ENCODE peak calls at places on chromosomes 6 and 20, in nine cellular contexts. D is anterior cingulate cortex, P is H7, U is OCI-M1, K is neural progenitor cell, T is amniotic epithelial cell, F is EH, I is lower lobe of right lung, X is HTR-8/SVneo. V is an unnamed sample.

GRCh38 chr6:142907544-142907943 is 37.4 kb downstream of the HIVEP2 start:
- DNase-seq in D (no peak), P (no peak), U (no peak), K (no peak), T (no peak), F (no peak), I (no peak), X (no peak), V (no peak)

GRCh38 chr6:121678245-121678644 is 242.8 kb downstream of the GJA1 start:
- DNase-seq in D (no peak), P (no peak), U (no peak), K (no peak), T (no peak), F (no peak), I (no peak), X (no peak), V (no peak)

GRCh38 chr6:15256538-15257222 is 10.8 kb downstream of the JARID2 start:
- DNase-seq in D (no peak), P (no peak), U (no peak), K (no peak), T (no peak), F (peak), I (no peak), X (no peak), V (no peak)

GRCh38 chr6:26183581-26184408 is 96.6 kb downstream of the HFE start:
- DNase-seq in D (peak), P (peak), U (no peak), K (peak), T (peak), F (peak), I (peak), X (no peak), V (peak)

GRCh38 chr6:147156799-147157382 is 47.3 kb upstream of the STXBP5 start:
- DNase-seq in D (no peak), P (no peak), U (peak), K (no peak), T (peak), F (peak), I (no peak), X (no peak), V (no peak)

GRCh38 chr6:169864148-169865030 is 113.0 kb downstream of the ERMARD start:
- DNase-seq in D (no peak), P (no peak), U (no peak), K (no peak), T (no peak), F (no peak), I (no peak), X (no peak), V (no peak)

GRCh38 chr20:53962388-53962787 is 108.0 kb downstream of the BCAS1 start:
- DNase-seq in D (no peak), P (no peak), U (no peak), K (no peak), T (no peak), F (no peak), I (no peak), X (no peak), V (no peak)

GRCh38 chr20:17902531-17903083 is 66.0 kb downstream of the SNX5 start:
- DNase-seq in D (no peak), P (no peak), U (no peak), K (no peak), T (no peak), F (no peak), I (no peak), X (no peak), V (no peak)

GRCh38 chr6:14354919-14355572 is 237.5 kb downstream of the CD83 start:
- DNase-seq in D (no peak), P (no peak), U (peak), K (no peak), T (no peak), F (peak), I (peak), X (no peak), V (peak)

GRCh38 chr20:41276317-41276751 is 41.2 kb downstream of the ZHX3 start:
- DNase-seq in D (no peak), P (no peak), U (no peak), K (peak), T (no peak), F (peak), I (no peak), X (no peak), V (no peak)

GRCh38 chr6:125155344-125155743 is 1.8 kb downstream of the TPD52L1 start:
- DNase-seq in D (no peak), P (no peak), U (no peak), K (no peak), T (no peak), F (peak), I (no peak), X (no peak), V (no peak)

GRCh38 chr6:74410630-74411029 is 714.6 kb downstream of the CD109 start:
- DNase-seq in D (no peak), P (no peak), U (no peak), K (no peak), T (no peak), F (peak), I (no peak), X (no peak), V (no peak)

GRCh38 chr20:58103517-58103904 is 124.9 kb downstream of the ANKRD60 start:
- DNase-seq in D (no peak), P (no peak), U (no peak), K (no peak), T (no peak), F (no peak), I (no peak), X (no peak), V (no peak)

GRCh38 chr6:2476376-2476775 is 231.0 kb upstream of the GMDS start:
- DNase-seq in D (no peak), P (no peak), U (no peak), K (no peak), T (no peak), F (peak), I (no peak), X (no peak), V (no peak)

GRCh38 chr20:21706345-21707195 is 1.1 kb downstream of the PAX1 start:
- DNase-seq in D (no peak), P (peak), U (no peak), K (peak), T (no peak), F (no peak), I (no peak), X (no peak), V (no peak)

GRCh38 chr6:121932071-121933009 is 467.1 kb upstream of the HSF2 start:
- DNase-seq in D (no peak), P (peak), U (peak), K (peak), T (peak), F (peak), I (peak), X (peak), V (no peak)

GRCh38 chr20:57698191-57698866 is 11.5 kb downstream of the PMEPA1 start:
- DNase-seq in D (no peak), P (no peak), U (no peak), K (no peak), T (peak), F (peak), I (no peak), X (peak), V (peak)

V was measured in stimulated activated naive CD8-positive, alpha-beta T cell treated with anti-CD3 and anti-CD28 coated beads, Interleukin-15, Interleukin-2, amounts not matched to agents 100 U/mL and 50 U/mL, for 24 hours.